ENCODE peak calls at places on chromosomes 3 and 15, in seven cellular contexts. One of them, this sample, is unnamed.
A peak's percentile ranks its signal among the peaks of the same experiment; 100 is the strongest.

GRCh38 chr3:146646251-146646650 is 41.1 kb upstream of the PLSCR5 start:
- DNase-seq in stimulated activated naive B cell treated with anti-CD40 and anti-IgM and Interleukin-4, amounts not matched to agents 10 μg/mL and 1 μg/mL and 100 μg/mL, for 72 hours: no peak
- DNase-seq in nephron progenitor cell: no peak
- DNase-seq in activated naive CD8-positive, alpha-beta T cell treated with anti-CD3 and anti-CD28 coated beads, Interleukin-2, amount 50 U/mL, for 16 hours: no peak
- DNase-seq in NCI-H1092 treated with DMSO at 0.1 percent for 48 hours: peak; percentile 31
- DNase-seq in fibroblast of lung: peak; percentile 40
- DNase-seq in H54: no peak
- DNase-seq in this sample: peak; percentile 76

GRCh38 chr15:29120593-29121368 is 148.8 kb downstream of the NSMCE3 start:
- DNase-seq in stimulated activated naive B cell treated with anti-CD40 and anti-IgM and Interleukin-4, amounts not matched to agents 10 μg/mL and 1 μg/mL and 100 μg/mL, for 72 hours: no peak
- DNase-seq in nephron progenitor cell: no peak
- DNase-seq in activated naive CD8-positive, alpha-beta T cell treated with anti-CD3 and anti-CD28 coated beads, Interleukin-2, amount 50 U/mL, for 16 hours: no peak
- DNase-seq in NCI-H1092 treated with DMSO at 0.1 percent for 48 hours: no peak
- DNase-seq in fibroblast of lung: no peak
- DNase-seq in H54: no peak
- DNase-seq in this sample: no peak

GRCh38 chr3:73179601-73180000 is 118.1 kb downstream of the EBLN2 start:
- DNase-seq in stimulated activated naive B cell treated with anti-CD40 and anti-IgM and Interleukin-4, amounts not matched to agents 10 μg/mL and 1 μg/mL and 100 μg/mL, for 72 hours: no peak
- DNase-seq in nephron progenitor cell: no peak
- DNase-seq in activated naive CD8-positive, alpha-beta T cell treated with anti-CD3 and anti-CD28 coated beads, Interleukin-2, amount 50 U/mL, for 16 hours: no peak
- DNase-seq in NCI-H1092 treated with DMSO at 0.1 percent for 48 hours: no peak
- DNase-seq in fibroblast of lung: no peak
- DNase-seq in H54: no peak
- DNase-seq in this sample: no peak

GRCh38 chr15:92453611-92454010 is 59.9 kb downstream of the ST8SIA2 start:
- DNase-seq in stimulated activated naive B cell treated with anti-CD40 and anti-IgM and Interleukin-4, amounts not matched to agents 10 μg/mL and 1 μg/mL and 100 μg/mL, for 72 hours: no peak
- DNase-seq in nephron progenitor cell: no peak
- DNase-seq in activated naive CD8-positive, alpha-beta T cell treated with anti-CD3 and anti-CD28 coated beads, Interleukin-2, amount 50 U/mL, for 16 hours: no peak
- DNase-seq in NCI-H1092 treated with DMSO at 0.1 percent for 48 hours: no peak
- DNase-seq in fibroblast of lung: no peak
- DNase-seq in H54: no peak
- DNase-seq in this sample: no peak

GRCh38 chr3:33749546-33750215 is 31.6 kb upstream of the CLASP2 start:
- DNase-seq in stimulated activated naive B cell treated with anti-CD40 and anti-IgM and Interleukin-4, amounts not matched to agents 10 μg/mL and 1 μg/mL and 100 μg/mL, for 72 hours: no peak
- DNase-seq in nephron progenitor cell: no peak
- DNase-seq in activated naive CD8-positive, alpha-beta T cell treated with anti-CD3 and anti-CD28 coated beads, Interleukin-2, amount 50 U/mL, for 16 hours: no peak
- DNase-seq in NCI-H1092 treated with DMSO at 0.1 percent for 48 hours: no peak
- DNase-seq in fibroblast of lung: peak; percentile 64
- DNase-seq in H54: no peak
- DNase-seq in this sample: no peak

GRCh38 chr3:99721633-99722007 is 83.2 kb downstream of the COL8A1 start:
- DNase-seq in stimulated activated naive B cell treated with anti-CD40 and anti-IgM and Interleukin-4, amounts not matched to agents 10 μg/mL and 1 μg/mL and 100 μg/mL, for 72 hours: no peak
- DNase-seq in nephron progenitor cell: no peak
- DNase-seq in activated naive CD8-positive, alpha-beta T cell treated with anti-CD3 and anti-CD28 coated beads, Interleukin-2, amount 50 U/mL, for 16 hours: no peak
- DNase-seq in NCI-H1092 treated with DMSO at 0.1 percent for 48 hours: no peak
- DNase-seq in fibroblast of lung: peak; percentile 11
- DNase-seq in H54: no peak
- DNase-seq in this sample: no peak

GRCh38 chr3:42185044-42185443 is 80.9 kb downstream of the CCK start:
- DNase-seq in stimulated activated naive B cell treated with anti-CD40 and anti-IgM and Interleukin-4, amounts not matched to agents 10 μg/mL and 1 μg/mL and 100 μg/mL, for 72 hours: no peak
- DNase-seq in nephron progenitor cell: no peak
- DNase-seq in activated naive CD8-positive, alpha-beta T cell treated with anti-CD3 and anti-CD28 coated beads, Interleukin-2, amount 50 U/mL, for 16 hours: no peak
- DNase-seq in NCI-H1092 treated with DMSO at 0.1 percent for 48 hours: no peak
- DNase-seq in fibroblast of lung: no peak
- DNase-seq in H54: peak; percentile 76
- DNase-seq in this sample: no peak

GRCh38 chr3:184719709-184720108 is 7.8 kb upstream of the MAGEF1 start:
- DNase-seq in stimulated activated naive B cell treated with anti-CD40 and anti-IgM and Interleukin-4, amounts not matched to agents 10 μg/mL and 1 μg/mL and 100 μg/mL, for 72 hours: no peak
- DNase-seq in nephron progenitor cell: no peak
- DNase-seq in activated naive CD8-positive, alpha-beta T cell treated with anti-CD3 and anti-CD28 coated beads, Interleukin-2, amount 50 U/mL, for 16 hours: no peak
- DNase-seq in NCI-H1092 treated with DMSO at 0.1 percent for 48 hours: no peak
- DNase-seq in fibroblast of lung: no peak
- DNase-seq in H54: no peak
- DNase-seq in this sample: no peak

GRCh38 chr15:78340243-78341056 is at the start of gene CRABP1:
- DNase-seq in stimulated activated naive B cell treated with anti-CD40 and anti-IgM and Interleukin-4, amounts not matched to agents 10 μg/mL and 1 μg/mL and 100 μg/mL, for 72 hours: no peak
- DNase-seq in nephron progenitor cell: peak; percentile 59
- DNase-seq in activated naive CD8-positive, alpha-beta T cell treated with anti-CD3 and anti-CD28 coated beads, Interleukin-2, amount 50 U/mL, for 16 hours: no peak
- DNase-seq in NCI-H1092 treated with DMSO at 0.1 percent for 48 hours: no peak
- DNase-seq in fibroblast of lung: no peak
- DNase-seq in H54: no peak
- DNase-seq in this sample: peak; percentile 10